ENCODE peak calls at places on chromosomes 12 and 14, in five cellular contexts. G is NCI-H1092 treated with DMSO at 0.1 percent for 48 hours, Y is SW480, C is LNCaP clone FGC, J is T follicular helper cell. S is an unnamed sample.

GRCh38 chr12:132523576-132524331 is 33.8 kb downstream of the FBRSL1 start:
- DNase-seq in Y (peak; percentile 39), J (peak; percentile 64), C (peak; percentile 4), G (peak; percentile 20), S (peak; percentile 49)

GRCh38 chr14:103542545-103543088 is 13.6 kb downstream of the TRMT61A start:
- DNase-seq in J (no peak), Y (no peak), G (peak; percentile 74), C (no peak), S (no peak)

GRCh38 chr12:122023339-122024131 is 1.9 kb downstream of the BCL7A start:
- DNase-seq in J (no peak), C (peak; percentile 80), Y (peak; percentile 28), G (peak; percentile 35), S (peak; percentile 35)

GRCh38 chr12:103851127-103851526 is 10.1 kb upstream of the NT5DC3 start:
- DNase-seq in Y (no peak), G (peak; percentile 17), J (no peak), C (no peak), S (no peak)

GRCh38 chr14:75399819-75400678 is 27.8 kb upstream of the JDP2 start:
- DNase-seq in G (peak; percentile 98), Y (peak; percentile 60), J (no peak), C (peak; percentile 99), S (no peak)

GRCh38 chr12:22332191-22332590 is 2.3 kb downstream of the ST8SIA1 start:
- DNase-seq in C (no peak), J (no peak), G (no peak), Y (no peak), S (no peak)

GRCh38 chr12:115712676-115713075 is 564.8 kb downstream of the MED13L start:
- DNase-seq in J (no peak), C (no peak), G (no peak), Y (no peak), S (no peak)

GRCh38 chr12:12661086-12661485 is 34.9 kb downstream of the GPR19 start:
- DNase-seq in C (no peak), J (no peak), G (no peak), Y (no peak), S (peak; percentile 47)

GRCh38 chr12:6272300-6273208 is 37.9 kb upstream of the PLEKHG6 start:
- DNase-seq in C (no peak), G (no peak), Y (peak; percentile 98), J (no peak), S (no peak)

GRCh38 chr14:89690139-89690538 is 264.4 kb downstream of the EFCAB11 start:
- DNase-seq in G (no peak), J (no peak), C (no peak), Y (no peak), S (no peak)

GRCh38 chr12:62817556-62818271 is 117.2 kb downstream of the PPM1H start:
- DNase-seq in C (no peak), J (no peak), Y (peak; percentile 68), G (no peak), S (peak; percentile 87)

GRCh38 chr12:114625294-114625851 is 58.6 kb downstream of the TBX3 start:
- DNase-seq in G (peak; percentile 39), Y (peak; percentile 65), C (peak; percentile 58), J (no peak), S (peak; percentile 49)

GRCh38 chr12:121773011-121773777 is 20.3 kb downstream of the RHOF start:
- DNase-seq in C (no peak), G (peak; percentile 40), Y (peak; percentile 85), J (peak; percentile 68), S (no peak)

GRCh38 chr12:47071241-47071852 is 8.1 kb upstream of the PCED1B start:
- DNase-seq in J (no peak), Y (peak; percentile 38), G (peak; percentile 38), C (no peak), S (no peak)

GRCh38 chr14:100049220-100049619 is 16.0 kb upstream of the EVL start:
- DNase-seq in J (no peak), G (no peak), Y (no peak), C (no peak), S (peak; percentile 36)

GRCh38 chr12:1234073-1234472 is 243.1 kb downstream of the ERC1 start:
- DNase-seq in J (no peak), G (no peak), Y (no peak), C (no peak), S (no peak)

GRCh38 chr12:2011641-2012607 is 7.7 kb upstream of the DCP1B start:
- DNase-seq in C (peak; percentile 77), J (no peak), Y (no peak), G (peak; percentile 67), S (no peak)

GRCh38 chr12:132053338-132054330 is 90.5 kb downstream of the DDX51 start:
- DNase-seq in G (no peak), J (no peak), C (no peak), Y (no peak), S (no peak)

GRCh38 chr12:68200854-68201253 is 24.8 kb downstream of the IL26 start:
- DNase-seq in C (no peak), Y (peak; percentile 30), J (no peak), G (no peak), S (peak; percentile 88)

GRCh38 chr14:65403231-65403630 is 9.3 kb upstream of the FUT8 start:
- DNase-seq in Y (no peak), J (no peak), G (no peak), C (peak; percentile 11), S (no peak)

GRCh38 chr12:27778206-27778605 is 1.8 kb upstream of the KLHL42 start:
- DNase-seq in Y (no peak), C (no peak), G (no peak), J (no peak), S (no peak)

GRCh38 chr14:33987565-33988080 is 36.7 kb upstream of the EGLN3 start:
- DNase-seq in Y (no peak), G (peak; percentile 34), C (peak; percentile 79), J (no peak), S (no peak)

GRCh38 chr12:46276756-46277155 is 7.9 kb upstream of the SLC38A1 start:
- DNase-seq in J (no peak), C (no peak), Y (no peak), G (no peak), S (no peak)

GRCh38 chr12:109393437-109394345 is 46.0 kb downstream of the MYO1H start:
- DNase-seq in G (peak; percentile 41), Y (peak; percentile 51), J (peak; percentile 13), C (peak; percentile 10), S (peak; percentile 45)

GRCh38 chr14:67984274-67984673 is 164.7 kb downstream of the RAD51B start:
- DNase-seq in J (no peak), Y (no peak), G (no peak), C (no peak), S (no peak)

GRCh38 chr12:107322063-107322462 is 228.7 kb upstream of the CRY1 start:
- DNase-seq in G (no peak), C (no peak), Y (no peak), J (no peak), S (no peak)

GRCh38 chr12:25839470-25839869 is 119.0 kb upstream of the RASSF8 start:
- DNase-seq in Y (no peak), J (no peak), G (no peak), C (peak; percentile 84), S (peak; percentile 79)

GRCh38 chr12:23361971-23362370 is 587.5 kb downstream of the SOX5 start:
- DNase-seq in C (no peak), J (no peak), Y (no peak), G (no peak), S (no peak)

GRCh38 chr14:30193791-30194407 is 266.3 kb upstream of the PRKD1 start:
- DNase-seq in C (no peak), J (no peak), Y (no peak), G (no peak), S (peak; percentile 29)